ENCODE peak calls at places on chromosomes 5 and 9, in five cellular contexts. Q is SJSA1; A is effector memory CD4-positive, alpha-beta T cell; Z is cardiac muscle cell; C is A549. D is an unnamed sample. For H3K9me3, the result is how much of the 10 kb centered on the place peaks cover.

GRCh38 chr5:157917909-157918809 is 59.2 kb upstream of the CLINT1 start:
- DNase-seq in Q (peak), A (peak), Z (peak), C (peak), D (peak)

GRCh38 chr5:123807177-123807900 is 295.4 kb downstream of the CSNK1G3 start:
- DNase-seq in Q (peak), A (no peak), Z (no peak), C (no peak), D (no peak)

GRCh38 chr5:142872217-142872616 is 102.0 kb downstream of the ARHGAP26 start:
- DNase-seq in Q (no peak), A (no peak), Z (no peak), C (no peak), D (no peak)

GRCh38 chr5:137320056-137321045 is 178.8 kb downstream of the SPOCK1 start:
- DNase-seq in Q (peak), A (no peak), Z (peak), C (peak), D (no peak)

GRCh38 chr9:69818946-69819345 is 1.7 kb upstream of the CFAP95 start:
- DNase-seq in Q (no peak), A (no peak), Z (no peak), C (no peak), D (no peak)

GRCh38 chr9:129570450-129571297 is 50.2 kb downstream of the C9orf50 start:
- DNase-seq in Q (peak), A (no peak), Z (peak), C (peak), D (no peak)

GRCh38 chr5:139652788-139653241 is 4.7 kb downstream of the CXXC5 start:
- DNase-seq in Q (no peak), A (no peak), Z (no peak), C (no peak), D (no peak)

GRCh38 chr9:87516931-87517300 is 19.2 kb downstream of the DAPK1 start:
- DNase-seq in Q (no peak), A (no peak), Z (no peak), C (no peak), D (no peak)

GRCh38 chr5:98911221-98912040 is 17.4 kb downstream of the CHD1 start:
- DNase-seq in Q (no peak), A (no peak), Z (peak), C (no peak), D (no peak)

GRCh38 chr9:105401651-105402050 is 46.2 kb upstream of the FSD1L start:
- DNase-seq in Q (no peak), A (no peak), Z (peak), C (no peak), D (no peak)

GRCh38 chr5:16135003-16135402 is 44.6 kb downstream of the MARCHF11 start:
- DNase-seq in Q (no peak), A (no peak), Z (no peak), C (no peak), D (no peak)

GRCh38 chr5:62143268-62144229 is 162.5 kb upstream of the KIF2A start:
- DNase-seq in Q (peak), A (no peak), Z (peak), C (no peak), D (no peak)

GRCh38 chr9:38178282-38178681 is 109.3 kb upstream of the SHB start:
- DNase-seq in Q (no peak), A (no peak), Z (no peak), C (no peak), D (no peak)

GRCh38 chr9:7782390-7783120 is 17.0 kb downstream of the DMAC1 start:
- DNase-seq in Q (no peak), A (no peak), Z (no peak), C (no peak), D (no peak)

GRCh38 chr5:138109463-138110265 is 25.8 kb downstream of the WNT8A start:
- DNase-seq in Q (no peak), A (no peak), Z (no peak), C (no peak), D (no peak)

GRCh38 chr9:133031496-133031911 is 707 bp downstream of the GTF3C5 start:
- DNase-seq in Q (no peak), A (no peak), Z (no peak), C (no peak), D (no peak)

DNA sequence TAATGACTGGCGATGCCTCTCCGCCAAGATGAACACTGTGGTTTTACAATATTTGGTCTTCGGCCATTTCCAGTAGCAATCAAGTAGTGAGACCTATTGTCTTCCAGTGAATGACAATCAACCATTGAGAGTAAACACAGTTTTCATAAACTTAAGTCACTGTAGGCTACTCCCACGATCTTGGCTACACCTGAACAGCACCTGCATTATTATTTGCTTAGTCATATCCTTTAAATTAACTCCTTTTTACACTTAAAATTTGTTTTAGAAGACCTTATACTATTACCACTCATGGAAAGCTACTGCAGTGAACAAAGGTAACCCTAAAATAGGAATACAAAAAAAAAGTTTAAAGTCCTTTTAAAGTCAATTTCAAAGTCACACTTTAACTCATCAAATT is 58.2 kb downstream of the ZNF354C start:
- DNase-seq in Q (no peak), A (no peak), Z (no peak), C (no peak), D (no peak)
- H3K9me3 ChIP-seq in Q (half or more), A (under half), Z (under half), C (under half), D (under half)

GRCh38 chr9:135001526-135001925 is 83.8 kb upstream of the FCN1 start:
- DNase-seq in Q (no peak), A (no peak), Z (no peak), C (no peak), D (no peak)
- H3K9me3 ChIP-seq in Q (under half), A (under half), Z (under half), C (half or more), D (under half)

DNA sequence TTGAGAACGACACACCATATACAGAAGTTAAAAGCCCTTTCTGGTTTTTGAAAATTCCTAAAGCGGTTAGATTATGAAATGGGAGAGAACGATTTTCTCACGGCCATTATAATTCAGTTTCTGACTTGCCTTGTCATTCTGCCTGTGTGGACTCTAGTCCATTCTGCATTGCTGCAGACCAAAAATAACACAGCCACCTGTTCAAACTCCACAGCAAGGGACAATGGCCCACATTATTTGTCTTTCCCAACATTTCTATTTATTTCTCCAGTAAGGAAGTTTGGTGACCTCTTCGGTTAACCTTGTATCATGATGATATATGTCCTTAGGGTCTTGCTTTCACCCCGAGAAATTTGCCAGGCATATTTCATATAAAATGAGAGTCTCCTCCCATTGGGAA is 497.7 kb downstream of the BRINP1 start:
- DNase-seq in Q (no peak), A (no peak), Z (no peak), C (no peak), D (no peak)
- H3K9me3 ChIP-seq in Q (under half), A (under half), Z (under half), C (under half), D (under half)

GRCh38 chr5:179065703-179066102 is 5.5 kb downstream of the ZNF354C start:
- DNase-seq in Q (no peak), A (no peak), Z (no peak), C (no peak), D (no peak)
- H3K9me3 ChIP-seq in Q (half or more), A (under half), Z (under half), C (under half), D (under half)

GRCh38 chr9:25861416-25861815 is 183.2 kb upstream of the TUSC1 start:
- DNase-seq in Q (no peak), A (no peak), Z (peak), C (no peak), D (no peak)
- H3K9me3 ChIP-seq in Q (under half), A (under half), Z (under half), C (under half), D (under half)

DNA sequence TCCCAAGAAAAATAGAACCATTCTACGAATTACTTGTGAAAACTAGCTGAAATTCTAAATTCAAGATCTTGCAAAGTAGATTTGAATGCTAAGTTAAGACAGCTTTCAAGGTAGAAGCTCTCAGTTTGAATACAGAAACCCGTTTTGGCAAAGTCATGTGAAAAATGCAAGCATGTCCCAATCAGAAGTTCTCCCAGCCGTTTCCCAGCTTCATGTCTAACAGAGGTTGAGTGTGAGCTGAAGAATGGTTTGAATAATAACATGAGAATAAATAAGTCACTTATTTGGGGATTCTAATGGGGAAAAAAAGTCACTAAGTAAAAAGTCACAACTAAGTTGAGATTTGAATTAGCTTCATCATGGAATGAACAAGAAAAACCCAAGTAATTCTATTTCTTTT is 152.5 kb upstream of the MAP3K1 start:
- DNase-seq in Q (no peak), A (no peak), Z (no peak), C (no peak), D (no peak)
- H3K9me3 ChIP-seq in Q (under half), A (under half), Z (under half), C (under half), D (under half)

DNA sequence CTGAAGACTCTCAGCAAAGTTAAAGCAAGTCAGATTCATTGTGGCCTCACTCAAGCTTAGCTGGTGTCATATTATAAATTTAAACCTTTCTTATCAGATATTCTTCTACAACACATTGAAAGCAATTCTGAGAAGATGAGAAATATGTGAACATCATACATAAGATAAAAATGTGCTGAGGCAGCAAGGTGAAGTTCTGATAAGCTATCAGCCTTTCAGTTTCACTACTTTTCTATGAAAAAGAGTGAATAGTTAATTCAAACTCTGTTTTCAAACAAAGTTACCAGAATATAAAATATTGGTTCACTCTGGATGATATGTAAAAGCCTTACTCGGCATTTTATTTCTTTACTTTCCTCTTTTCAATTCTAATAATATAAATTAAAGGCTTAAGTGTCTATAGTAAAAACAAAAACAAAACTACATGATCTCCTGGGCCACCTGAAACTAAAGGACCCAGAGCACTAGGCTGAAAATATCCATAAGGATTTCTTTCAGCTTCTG is 824.4 kb downstream of the MTRR start:
- DNase-seq in Q (no peak), A (no peak), Z (no peak), C (no peak), D (no peak)
- H3K9me3 ChIP-seq in Q (under half), A (under half), Z (under half), C (under half), D (under half)

D was measured in T-helper 17 cell.